ENCODE peak calls at places on chromosomes 13 and 19, in seven cellular contexts. One of them, this sample, is unnamed. For H3K4me1, the result is how much of the 10 kb centered on the place peaks cover.

GRCh38 chr13:38900188-38900587 is 90.4 kb downstream of the STOML3 start:
- DNase-seq in tibial nerve: no peak
- DNase-seq in GM12878: no peak
- DNase-seq in A549: peak
- DNase-seq in stomach: no peak
- DNase-seq in suprapubic skin: no peak
- DNase-seq in transverse colon: no peak
- DNase-seq in this sample: no peak

GRCh38 chr13:46100191-46100877 is 4.5 kb downstream of the CPB2 start:
- DNase-seq in stomach: no peak
- DNase-seq in GM12878: no peak
- DNase-seq in transverse colon: no peak
- DNase-seq in tibial nerve: no peak
- DNase-seq in suprapubic skin: no peak
- DNase-seq in A549: no peak
- DNase-seq in this sample: no peak

GRCh38 chr13:113497217-113497616 is 6.7 kb upstream of the DCUN1D2 start:
- DNase-seq in suprapubic skin: no peak
- DNase-seq in GM12878: no peak
- DNase-seq in A549: no peak
- DNase-seq in stomach: no peak
- DNase-seq in tibial nerve: no peak
- DNase-seq in transverse colon: no peak
- DNase-seq in this sample: no peak

GRCh38 chr19:13718733-13719132 is 45.6 kb upstream of the MRI1 start:
- DNase-seq in tibial nerve: no peak
- DNase-seq in A549: peak
- DNase-seq in suprapubic skin: no peak
- DNase-seq in transverse colon: peak
- DNase-seq in GM12878: no peak
- DNase-seq in stomach: no peak
- DNase-seq in this sample: no peak

GRCh38 chr13:40490086-40490723 is 176.2 kb downstream of the FOXO1 start:
- DNase-seq in GM12878: no peak
- DNase-seq in transverse colon: peak
- DNase-seq in stomach: peak
- DNase-seq in tibial nerve: no peak
- DNase-seq in suprapubic skin: no peak
- DNase-seq in A549: no peak
- DNase-seq in this sample: no peak

GRCh38 chr13:100363874-100364273 is 224.7 kb downstream of the GGACT start:
- DNase-seq in A549: no peak
- DNase-seq in stomach: no peak
- DNase-seq in transverse colon: no peak
- DNase-seq in tibial nerve: no peak
- DNase-seq in suprapubic skin: no peak
- DNase-seq in GM12878: no peak
- DNase-seq in this sample: no peak

GRCh38 chr19:43471091-43471490 is 5.7 kb upstream of the LYPD3 start:
- DNase-seq in suprapubic skin: no peak
- DNase-seq in transverse colon: no peak
- DNase-seq in stomach: no peak
- DNase-seq in GM12878: no peak
- DNase-seq in A549: no peak
- DNase-seq in tibial nerve: no peak
- DNase-seq in this sample: no peak

GRCh38 chr13:114324334-114324733 is 10.0 kb downstream of the CHAMP1 start:
- DNase-seq in tibial nerve: no peak
- DNase-seq in transverse colon: no peak
- DNase-seq in A549: no peak
- DNase-seq in GM12878: no peak
- DNase-seq in suprapubic skin: no peak
- DNase-seq in stomach: no peak
- DNase-seq in this sample: no peak

GRCh38 chr19:15643387-15643786 is 2.7 kb downstream of the CYP4F3 start:
- DNase-seq in transverse colon: no peak
- DNase-seq in GM12878: no peak
- DNase-seq in suprapubic skin: no peak
- DNase-seq in stomach: no peak
- DNase-seq in tibial nerve: no peak
- DNase-seq in A549: no peak
- DNase-seq in this sample: no peak

GRCh38 chr19:15640294-15640903 is at the start of gene CYP4F3:
- DNase-seq in transverse colon: peak
- DNase-seq in GM12878: no peak
- DNase-seq in stomach: peak
- DNase-seq in suprapubic skin: peak
- DNase-seq in A549: peak
- DNase-seq in tibial nerve: peak
- DNase-seq in this sample: peak

GRCh38 chr19:15640904-15641597 is 354 bp downstream of the CYP4F3 start:
- DNase-seq in suprapubic skin: no peak
- DNase-seq in stomach: no peak
- DNase-seq in transverse colon: peak
- DNase-seq in GM12878: no peak
- DNase-seq in A549: no peak
- DNase-seq in tibial nerve: no peak
- DNase-seq in this sample: no peak

GRCh38 chr19:15642807-15643206 is 2.1 kb downstream of the CYP4F3 start:
- DNase-seq in A549: no peak
- DNase-seq in stomach: no peak
- DNase-seq in suprapubic skin: no peak
- DNase-seq in GM12878: no peak
- DNase-seq in transverse colon: no peak
- DNase-seq in tibial nerve: no peak
- DNase-seq in this sample: no peak

DNA sequence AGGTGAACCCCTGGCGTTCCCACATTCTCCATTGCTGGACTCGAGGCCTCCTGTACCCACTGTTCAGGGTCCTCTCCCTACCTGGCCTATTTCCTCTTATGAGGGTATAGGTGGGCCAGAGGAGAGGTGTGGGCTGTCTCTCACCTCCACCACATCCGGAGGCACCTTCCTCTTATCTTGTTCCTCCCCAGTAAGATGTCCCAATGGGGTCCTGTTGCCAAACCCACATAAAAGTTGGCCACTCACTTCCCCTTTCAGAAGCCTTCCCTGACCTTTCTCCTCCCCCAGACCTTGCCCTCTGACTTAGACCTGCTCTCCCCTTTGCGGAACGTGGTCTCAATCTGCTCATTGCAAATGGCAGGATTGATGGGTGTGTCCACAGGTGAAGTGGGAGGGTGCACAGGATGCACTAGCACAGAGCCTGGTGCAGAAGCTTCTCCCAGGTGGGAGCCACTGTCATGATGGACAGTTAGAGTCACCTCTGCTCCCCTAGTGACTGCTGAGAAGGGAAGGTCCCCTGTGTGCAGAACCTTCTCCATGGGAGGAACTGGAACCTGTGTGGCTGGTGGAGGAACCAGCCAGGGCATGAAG is 1.3 kb downstream of the CYP4F3 start:
- DNase-seq in suprapubic skin: no peak
- DNase-seq in transverse colon: no peak
- DNase-seq in GM12878: no peak
- DNase-seq in A549: no peak
- DNase-seq in tibial nerve: no peak
- DNase-seq in stomach: no peak
- DNase-seq in this sample: no peak
- H3K4me1 ChIP-seq in suprapubic skin: under half
- H3K4me1 ChIP-seq in transverse colon: under half
- H3K4me1 ChIP-seq in GM12878: under half
- H3K4me1 ChIP-seq in A549: under half
- H3K4me1 ChIP-seq in tibial nerve: under half
- H3K4me1 ChIP-seq in stomach: under half
- H3K4me1 ChIP-seq in this sample: under half

GRCh38 chr19:3350014-3350663 is 16.2 kb upstream of the NFIC start:
- DNase-seq in transverse colon: peak
- DNase-seq in suprapubic skin: no peak
- DNase-seq in GM12878: no peak
- DNase-seq in A549: no peak
- DNase-seq in tibial nerve: no peak
- DNase-seq in stomach: peak
- DNase-seq in this sample: no peak
- TF ChIP-seq EP300 in transverse colon: peak
- TF ChIP-seq EP300 in suprapubic skin: peak
- TF ChIP-seq EP300 in GM12878: no peak
- TF ChIP-seq EP300 in A549: no peak
- TF ChIP-seq EP300 in tibial nerve: no peak
- TF ChIP-seq EP300 in stomach: no peak
- TF ChIP-seq EP300 in this sample: no peak

DNA sequence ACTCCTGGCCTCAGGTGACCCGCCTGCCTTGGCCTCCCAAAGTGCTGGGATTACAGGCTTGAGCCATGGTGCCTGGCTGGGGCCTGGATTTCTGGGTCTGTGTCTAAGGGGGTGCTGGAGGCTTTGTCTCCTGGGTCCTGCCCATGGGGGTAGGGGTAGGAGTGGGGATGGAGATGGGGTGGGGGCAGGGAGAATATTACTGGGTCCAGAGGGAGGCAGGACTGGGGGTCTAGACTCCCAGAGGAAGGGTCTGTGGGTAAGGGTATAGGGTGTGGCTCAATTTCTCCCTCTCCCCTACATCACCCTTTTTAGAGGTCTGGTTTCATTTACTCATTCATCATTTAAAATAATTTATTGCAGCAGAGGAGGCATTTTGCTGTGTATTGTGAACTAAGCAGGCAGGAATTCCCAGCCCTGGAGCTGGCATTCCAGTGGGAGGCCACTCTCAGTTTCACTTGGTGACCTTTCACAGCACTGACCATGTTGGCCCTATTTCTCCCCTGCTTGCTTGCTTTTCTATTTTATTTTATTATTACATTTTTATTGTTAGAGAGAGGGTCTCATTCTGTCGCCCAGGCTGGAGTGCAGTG is 810 bp upstream of the NFKBID start:
- DNase-seq in tibial nerve: no peak
- DNase-seq in suprapubic skin: no peak
- DNase-seq in transverse colon: no peak
- DNase-seq in stomach: no peak
- DNase-seq in A549: no peak
- DNase-seq in GM12878: no peak
- DNase-seq in this sample: no peak
- H3K4me1 ChIP-seq in tibial nerve: under half
- H3K4me1 ChIP-seq in suprapubic skin: under half
- H3K4me1 ChIP-seq in transverse colon: under half
- H3K4me1 ChIP-seq in stomach: half or more
- H3K4me1 ChIP-seq in A549: under half
- H3K4me1 ChIP-seq in GM12878: under half
- H3K4me1 ChIP-seq in this sample: under half

DNA sequence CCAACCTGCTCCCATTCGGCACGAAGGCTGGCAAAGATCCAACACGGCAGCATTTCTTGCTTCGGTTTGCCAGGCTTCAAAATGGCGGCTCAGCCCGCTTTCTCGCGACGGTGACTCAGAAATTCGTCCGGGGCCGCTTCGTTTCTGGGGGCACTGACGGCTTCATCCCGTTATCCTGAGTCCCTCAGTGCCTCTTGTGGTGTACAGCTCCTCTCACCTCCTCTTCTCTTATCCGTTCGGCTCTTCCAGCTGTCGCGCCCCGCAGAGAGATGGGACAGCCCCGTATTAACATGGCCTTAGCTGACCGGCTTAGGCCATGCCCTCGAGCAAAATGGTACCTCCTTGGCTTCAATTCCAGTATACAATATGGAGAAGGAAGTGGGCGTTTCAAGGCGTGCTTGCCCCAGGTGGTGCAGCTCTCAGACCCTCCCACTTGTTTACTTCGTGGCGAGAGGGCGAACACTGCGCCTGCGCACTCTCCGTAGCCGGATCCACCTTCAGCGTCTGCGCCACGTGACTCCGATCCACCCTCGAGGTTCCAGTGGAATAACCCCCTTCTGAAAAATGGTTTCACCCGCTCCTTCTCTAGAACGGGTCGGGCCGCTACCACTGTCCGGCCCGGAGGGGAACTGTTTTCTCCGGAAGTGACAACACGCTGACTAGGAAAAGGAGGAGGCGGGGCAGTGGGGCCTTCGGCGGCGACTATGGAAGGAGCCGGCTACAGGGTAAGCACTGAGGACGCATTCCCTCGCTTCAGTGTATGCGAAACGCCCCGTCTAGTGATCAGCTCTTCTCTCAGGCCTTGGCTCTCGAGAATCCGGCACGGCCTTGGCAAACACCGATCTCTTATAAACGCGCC is at the start of the genes AKT1S1 and TBC1D17:
- DNase-seq in suprapubic skin: peak
- DNase-seq in transverse colon: peak
- DNase-seq in tibial nerve: peak
- DNase-seq in A549: peak
- DNase-seq in stomach: peak
- DNase-seq in GM12878: peak
- DNase-seq in this sample: peak
- TF ChIP-seq EP300 in suprapubic skin: no peak
- TF ChIP-seq EP300 in transverse colon: no peak
- TF ChIP-seq EP300 in tibial nerve: peak
- TF ChIP-seq EP300 in A549: no peak
- TF ChIP-seq EP300 in stomach: no peak
- TF ChIP-seq EP300 in GM12878: no peak
- TF ChIP-seq EP300 in this sample: no peak

DNA sequence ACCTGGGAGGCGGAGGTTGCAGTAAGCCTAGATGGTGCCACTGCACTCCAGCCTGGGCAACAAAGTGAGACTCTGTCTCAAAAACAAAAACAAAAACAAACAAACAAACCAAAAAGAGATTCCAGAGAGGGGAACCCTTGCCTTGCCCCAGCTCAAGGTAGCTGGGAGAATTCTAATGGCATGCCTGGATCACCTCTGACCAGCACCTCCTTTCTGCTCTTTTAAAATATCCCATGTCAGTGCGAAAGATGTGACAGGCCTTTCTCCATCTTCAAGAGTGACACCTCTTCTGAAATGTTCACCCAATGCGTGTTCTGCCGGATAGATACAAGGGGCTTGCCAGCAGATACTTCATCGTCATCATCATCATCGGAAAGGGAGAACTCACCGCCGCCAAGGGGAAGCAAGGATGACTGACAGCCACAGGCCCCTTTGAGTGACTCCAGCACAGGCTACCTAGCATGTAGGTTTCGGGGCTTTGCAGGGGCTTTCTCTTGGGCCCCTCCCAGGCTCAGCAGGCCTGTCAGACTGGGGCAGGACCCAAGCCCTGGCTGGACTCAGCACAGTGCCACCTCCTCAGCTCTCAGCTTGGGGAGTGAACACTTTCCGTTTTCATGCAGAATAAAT is 18.9 kb upstream of the LRP3 start:
- DNase-seq in tibial nerve: no peak
- DNase-seq in A549: no peak
- DNase-seq in suprapubic skin: no peak
- DNase-seq in GM12878: no peak
- DNase-seq in transverse colon: no peak
- DNase-seq in stomach: no peak
- DNase-seq in this sample: no peak
- H3K4me1 ChIP-seq in tibial nerve: under half
- H3K4me1 ChIP-seq in A549: under half
- H3K4me1 ChIP-seq in suprapubic skin: under half
- H3K4me1 ChIP-seq in GM12878: under half
- H3K4me1 ChIP-seq in transverse colon: under half
- H3K4me1 ChIP-seq in stomach: under half
- H3K4me1 ChIP-seq in this sample: under half

This sample was measured in ovary.